ENCODE peak calls at places on chromosomes 6 and 20, in five cellular contexts. One of them, this sample, is unnamed.

GRCh38 chr6:44072959-44073611 is 54.2 kb downstream of the MRPL14 start:
- DNase-seq in type B pancreatic cell: peak
- DNase-seq in CD4-positive, alpha-beta T cell: peak
- DNase-seq in osteocyte: peak
- DNase-seq in cardiac muscle cell: peak
- DNase-seq in this sample: peak

GRCh38 chr20:62309198-62309944 is 6.6 kb downstream of the ADRM1 start:
- DNase-seq in type B pancreatic cell: no peak
- DNase-seq in CD4-positive, alpha-beta T cell: no peak
- DNase-seq in osteocyte: no peak
- DNase-seq in cardiac muscle cell: no peak
- DNase-seq in this sample: no peak

GRCh38 chr6:163513570-163514166 is 99.2 kb downstream of the QKI start:
- DNase-seq in type B pancreatic cell: no peak
- DNase-seq in CD4-positive, alpha-beta T cell: no peak
- DNase-seq in osteocyte: no peak
- DNase-seq in cardiac muscle cell: no peak
- DNase-seq in this sample: no peak

GRCh38 chr20:4942336-4942735 is 59.0 kb downstream of the SLC23A2 start:
- DNase-seq in type B pancreatic cell: no peak
- DNase-seq in CD4-positive, alpha-beta T cell: no peak
- DNase-seq in osteocyte: no peak
- DNase-seq in cardiac muscle cell: no peak
- DNase-seq in this sample: no peak

GRCh38 chr6:81228912-81229540 is 523.5 kb downstream of the TENT5A start:
- DNase-seq in type B pancreatic cell: no peak
- DNase-seq in CD4-positive, alpha-beta T cell: no peak
- DNase-seq in osteocyte: no peak
- DNase-seq in cardiac muscle cell: peak
- DNase-seq in this sample: no peak

GRCh38 chr20:20393207-20393606 is 25.3 kb downstream of the INSM1 start:
- DNase-seq in type B pancreatic cell: no peak
- DNase-seq in CD4-positive, alpha-beta T cell: no peak
- DNase-seq in osteocyte: no peak
- DNase-seq in cardiac muscle cell: peak
- DNase-seq in this sample: no peak

GRCh38 chr6:20070047-20070446 is 142.2 kb downstream of the MBOAT1 start:
- DNase-seq in type B pancreatic cell: no peak
- DNase-seq in CD4-positive, alpha-beta T cell: no peak
- DNase-seq in osteocyte: no peak
- DNase-seq in cardiac muscle cell: no peak
- DNase-seq in this sample: no peak

GRCh38 chr6:34243901-34244884 is 4.6 kb downstream of the SMIM29 start:
- DNase-seq in type B pancreatic cell: no peak
- DNase-seq in CD4-positive, alpha-beta T cell: no peak
- DNase-seq in osteocyte: no peak
- DNase-seq in cardiac muscle cell: peak
- DNase-seq in this sample: peak

GRCh38 chr6:169725270-169726048 is 1.2 kb upstream of the PHF10 start:
- DNase-seq in type B pancreatic cell: no peak
- DNase-seq in CD4-positive, alpha-beta T cell: peak
- DNase-seq in osteocyte: no peak
- DNase-seq in cardiac muscle cell: peak
- DNase-seq in this sample: peak

GRCh38 chr6:46323312-46323965 is 152.7 kb upstream of the ENPP5 start:
- DNase-seq in type B pancreatic cell: no peak
- DNase-seq in CD4-positive, alpha-beta T cell: no peak
- DNase-seq in osteocyte: no peak
- DNase-seq in cardiac muscle cell: peak
- DNase-seq in this sample: no peak

GRCh38 chr20:48635791-48636267 is 192.0 kb downstream of the PREX1 start:
- DNase-seq in type B pancreatic cell: no peak
- DNase-seq in CD4-positive, alpha-beta T cell: peak
- DNase-seq in osteocyte: no peak
- DNase-seq in cardiac muscle cell: peak
- DNase-seq in this sample: peak

GRCh38 chr6:117441824-117442264 is 16.1 kb upstream of the ROS1 start:
- DNase-seq in type B pancreatic cell: no peak
- DNase-seq in CD4-positive, alpha-beta T cell: no peak
- DNase-seq in osteocyte: no peak
- DNase-seq in cardiac muscle cell: peak
- DNase-seq in this sample: no peak

GRCh38 chr6:110295451-110296145 is 62.6 kb downstream of the METTL24 start:
- DNase-seq in type B pancreatic cell: no peak
- DNase-seq in CD4-positive, alpha-beta T cell: no peak
- DNase-seq in osteocyte: no peak
- DNase-seq in cardiac muscle cell: no peak
- DNase-seq in this sample: no peak

GRCh38 chr6:116409756-116410155 is 39.0 kb downstream of the DSE start:
- DNase-seq in type B pancreatic cell: no peak
- DNase-seq in CD4-positive, alpha-beta T cell: no peak
- DNase-seq in osteocyte: no peak
- DNase-seq in cardiac muscle cell: no peak
- DNase-seq in this sample: no peak

GRCh38 chr20:53842301-53843099 is 227.9 kb downstream of the BCAS1 start:
- DNase-seq in type B pancreatic cell: no peak
- DNase-seq in CD4-positive, alpha-beta T cell: no peak
- DNase-seq in osteocyte: no peak
- DNase-seq in cardiac muscle cell: no peak
- DNase-seq in this sample: no peak

GRCh38 chr6:157873735-157874344 is 50.8 kb downstream of the SNX9 start:
- DNase-seq in type B pancreatic cell: peak
- DNase-seq in CD4-positive, alpha-beta T cell: peak
- DNase-seq in osteocyte: peak
- DNase-seq in cardiac muscle cell: peak
- DNase-seq in this sample: peak

GRCh38 chr6:114108119-114109002 is 137.4 kb upstream of the HDAC2 start:
- DNase-seq in type B pancreatic cell: no peak
- DNase-seq in CD4-positive, alpha-beta T cell: no peak
- DNase-seq in osteocyte: peak
- DNase-seq in cardiac muscle cell: peak
- DNase-seq in this sample: peak

GRCh38 chr20:44154521-44155001 is 32.4 kb downstream of the JPH2 start:
- DNase-seq in type B pancreatic cell: no peak
- DNase-seq in CD4-positive, alpha-beta T cell: no peak
- DNase-seq in osteocyte: no peak
- DNase-seq in cardiac muscle cell: no peak
- DNase-seq in this sample: no peak

GRCh38 chr20:51338692-51339440 is 203.7 kb downstream of the NFATC2 start:
- DNase-seq in type B pancreatic cell: no peak
- DNase-seq in CD4-positive, alpha-beta T cell: no peak
- DNase-seq in osteocyte: no peak
- DNase-seq in cardiac muscle cell: peak
- DNase-seq in this sample: no peak

GRCh38 chr6:117169781-117170281 is 95.5 kb upstream of the VGLL2 start:
- DNase-seq in type B pancreatic cell: no peak
- DNase-seq in CD4-positive, alpha-beta T cell: no peak
- DNase-seq in osteocyte: no peak
- DNase-seq in cardiac muscle cell: no peak
- DNase-seq in this sample: no peak

GRCh38 chr6:164695896-164696295 is 613.5 kb downstream of the C6orf118 start:
- DNase-seq in type B pancreatic cell: no peak
- DNase-seq in CD4-positive, alpha-beta T cell: no peak
- DNase-seq in osteocyte: no peak
- DNase-seq in cardiac muscle cell: peak
- DNase-seq in this sample: no peak

GRCh38 chr6:38973178-38974057 is 75.2 kb upstream of the GLP1R start:
- DNase-seq in type B pancreatic cell: no peak
- DNase-seq in CD4-positive, alpha-beta T cell: no peak
- DNase-seq in osteocyte: no peak
- DNase-seq in cardiac muscle cell: peak
- DNase-seq in this sample: no peak
- TF ChIP-seq CTCF in type B pancreatic cell: peak
- TF ChIP-seq CTCF in CD4-positive, alpha-beta T cell: peak
- TF ChIP-seq CTCF in osteocyte: peak
- TF ChIP-seq CTCF in cardiac muscle cell: peak
- TF ChIP-seq CTCF in this sample: peak

GRCh38 chr6:167502471-167502870 is 177.6 kb downstream of the TTLL2 start:
- DNase-seq in type B pancreatic cell: no peak
- DNase-seq in CD4-positive, alpha-beta T cell: no peak
- DNase-seq in osteocyte: no peak
- DNase-seq in cardiac muscle cell: no peak
- DNase-seq in this sample: no peak

GRCh38 chr6:167500961-167501360 is 176.1 kb downstream of the TTLL2 start:
- DNase-seq in type B pancreatic cell: no peak
- DNase-seq in CD4-positive, alpha-beta T cell: no peak
- DNase-seq in osteocyte: no peak
- DNase-seq in cardiac muscle cell: no peak
- DNase-seq in this sample: no peak

GRCh38 chr6:167499161-167499660 is 174.3 kb downstream of the TTLL2 start:
- DNase-seq in type B pancreatic cell: no peak
- DNase-seq in CD4-positive, alpha-beta T cell: no peak
- DNase-seq in osteocyte: no peak
- DNase-seq in cardiac muscle cell: no peak
- DNase-seq in this sample: peak

GRCh38 chr6:167504412-167504961 is 179.6 kb downstream of the TTLL2 start:
- DNase-seq in type B pancreatic cell: no peak
- DNase-seq in CD4-positive, alpha-beta T cell: no peak
- DNase-seq in osteocyte: no peak
- DNase-seq in cardiac muscle cell: no peak
- DNase-seq in this sample: no peak

GRCh38 chr6:167501831-167502385 is 177.0 kb downstream of the TTLL2 start:
- DNase-seq in type B pancreatic cell: no peak
- DNase-seq in CD4-positive, alpha-beta T cell: no peak
- DNase-seq in osteocyte: no peak
- DNase-seq in cardiac muscle cell: peak
- DNase-seq in this sample: peak
- TF ChIP-seq CTCF in type B pancreatic cell: peak
- TF ChIP-seq CTCF in CD4-positive, alpha-beta T cell: no peak
- TF ChIP-seq CTCF in osteocyte: peak
- TF ChIP-seq CTCF in cardiac muscle cell: peak
- TF ChIP-seq CTCF in this sample: peak

GRCh38 chr6:35552285-35552917 is 39.7 kb upstream of the TULP1 start:
- DNase-seq in type B pancreatic cell: no peak
- DNase-seq in CD4-positive, alpha-beta T cell: peak
- DNase-seq in osteocyte: no peak
- DNase-seq in cardiac muscle cell: peak
- DNase-seq in this sample: no peak
- TF ChIP-seq CTCF in type B pancreatic cell: peak
- TF ChIP-seq CTCF in CD4-positive, alpha-beta T cell: peak
- TF ChIP-seq CTCF in osteocyte: peak
- TF ChIP-seq CTCF in cardiac muscle cell: peak
- TF ChIP-seq CTCF in this sample: peak

GRCh38 chr6:118959903-118960302 is 24.9 kb upstream of the MCM9 start:
- DNase-seq in type B pancreatic cell: no peak
- DNase-seq in CD4-positive, alpha-beta T cell: no peak
- DNase-seq in osteocyte: no peak
- DNase-seq in cardiac muscle cell: no peak
- DNase-seq in this sample: no peak
- TF ChIP-seq CTCF in type B pancreatic cell: no peak
- TF ChIP-seq CTCF in CD4-positive, alpha-beta T cell: no peak
- TF ChIP-seq CTCF in osteocyte: no peak
- TF ChIP-seq CTCF in cardiac muscle cell: no peak
- TF ChIP-seq CTCF in this sample: no peak

GRCh38 chr6:84582997-84583396 is 181.4 kb downstream of the TBX18 start:
- DNase-seq in type B pancreatic cell: no peak
- DNase-seq in CD4-positive, alpha-beta T cell: no peak
- DNase-seq in osteocyte: no peak
- DNase-seq in cardiac muscle cell: peak
- DNase-seq in this sample: no peak

GRCh38 chr6:84579404-84579803 is 185.0 kb downstream of the TBX18 start:
- DNase-seq in type B pancreatic cell: no peak
- DNase-seq in CD4-positive, alpha-beta T cell: no peak
- DNase-seq in osteocyte: no peak
- DNase-seq in cardiac muscle cell: no peak
- DNase-seq in this sample: no peak

GRCh38 chr6:84583784-84584183 is 180.6 kb downstream of the TBX18 start:
- DNase-seq in type B pancreatic cell: no peak
- DNase-seq in CD4-positive, alpha-beta T cell: no peak
- DNase-seq in osteocyte: no peak
- DNase-seq in cardiac muscle cell: no peak
- DNase-seq in this sample: no peak

GRCh38 chr6:84576029-84576428 is 188.4 kb downstream of the TBX18 start:
- DNase-seq in type B pancreatic cell: no peak
- DNase-seq in CD4-positive, alpha-beta T cell: no peak
- DNase-seq in osteocyte: no peak
- DNase-seq in cardiac muscle cell: no peak
- DNase-seq in this sample: no peak

GRCh38 chr6:84581494-84582259 is 182.7 kb downstream of the TBX18 start:
- DNase-seq in type B pancreatic cell: no peak
- DNase-seq in CD4-positive, alpha-beta T cell: no peak
- DNase-seq in osteocyte: no peak
- DNase-seq in cardiac muscle cell: peak
- DNase-seq in this sample: no peak
- TF ChIP-seq CTCF in type B pancreatic cell: no peak
- TF ChIP-seq CTCF in CD4-positive, alpha-beta T cell: no peak
- TF ChIP-seq CTCF in osteocyte: no peak
- TF ChIP-seq CTCF in cardiac muscle cell: no peak
- TF ChIP-seq CTCF in this sample: no peak

GRCh38 chr20:11255860-11256259 is 582.1 kb upstream of the JAG1 start:
- DNase-seq in type B pancreatic cell: no peak
- DNase-seq in CD4-positive, alpha-beta T cell: no peak
- DNase-seq in osteocyte: no peak
- DNase-seq in cardiac muscle cell: no peak
- DNase-seq in this sample: no peak
- TF ChIP-seq CTCF in type B pancreatic cell: no peak
- TF ChIP-seq CTCF in CD4-positive, alpha-beta T cell: no peak
- TF ChIP-seq CTCF in osteocyte: no peak
- TF ChIP-seq CTCF in cardiac muscle cell: no peak
- TF ChIP-seq CTCF in this sample: no peak

DNA sequence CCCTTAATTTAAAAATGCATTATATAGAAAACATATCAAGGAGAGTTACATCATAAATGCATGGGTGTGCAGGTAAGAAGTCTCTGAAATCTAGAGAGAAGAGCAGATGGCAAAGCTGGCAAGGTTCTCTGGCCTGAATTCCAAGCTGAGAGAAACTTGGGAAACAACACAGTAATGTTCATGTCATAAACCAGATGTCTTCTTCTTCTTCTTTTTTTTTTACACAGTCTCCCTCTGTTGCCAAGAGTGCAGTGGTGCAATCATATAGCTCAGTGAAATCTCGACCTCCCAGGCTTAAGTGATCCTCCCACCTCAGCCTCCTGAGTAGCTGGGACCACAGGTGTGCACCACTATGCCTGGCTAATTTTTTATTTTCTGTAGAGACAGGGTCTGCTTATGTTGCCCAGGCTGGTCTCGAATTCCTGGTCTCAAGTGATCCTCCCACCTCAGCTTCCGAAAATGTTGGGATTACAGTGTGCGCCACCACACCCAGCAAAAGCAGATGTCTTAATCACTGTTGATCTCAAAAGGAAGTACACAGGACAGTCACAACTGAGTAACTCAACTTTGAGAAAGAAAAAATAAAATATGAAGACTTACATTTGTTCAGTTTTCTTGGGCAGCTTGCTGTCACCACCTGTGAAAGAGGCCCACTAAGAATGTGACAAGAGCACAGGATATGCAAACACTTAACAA is 77.3 kb downstream of the DNAAF9 start:
- DNase-seq in type B pancreatic cell: no peak
- DNase-seq in CD4-positive, alpha-beta T cell: no peak
- DNase-seq in osteocyte: no peak
- DNase-seq in cardiac muscle cell: peak
- DNase-seq in this sample: no peak
- TF ChIP-seq CTCF in type B pancreatic cell: no peak
- TF ChIP-seq CTCF in CD4-positive, alpha-beta T cell: no peak
- TF ChIP-seq CTCF in osteocyte: no peak
- TF ChIP-seq CTCF in cardiac muscle cell: peak
- TF ChIP-seq CTCF in this sample: no peak

This sample was measured in right lobe of liver.